ENCODE peak calls at places on chromosomes 5 and 9, in four cellular contexts. One of them, this sample, is unnamed.

GRCh38 chr9:133433351-133433843 is 11.2 kb downstream of the ADAMTS13 start:
- DNase-seq in CD8-positive, alpha-beta T cell: no peak
- DNase-seq in OCI-LY7: no peak
- DNase-seq in A549: no peak
- DNase-seq in this sample: no peak

GRCh38 chr9:77839459-77840140 is 191.5 kb upstream of the GNA14 start:
- DNase-seq in A549: no peak
- DNase-seq in CD8-positive, alpha-beta T cell: no peak
- DNase-seq in OCI-LY7: no peak
- DNase-seq in this sample: no peak

GRCh38 chr5:138352722-138353549 is 451 bp downstream of the KDM3B start:
- DNase-seq in OCI-LY7: peak
- DNase-seq in A549: peak
- DNase-seq in CD8-positive, alpha-beta T cell: peak
- DNase-seq in this sample: peak

GRCh38 chr9:117314021-117314420 is 100.8 kb downstream of the ASTN2 start:
- DNase-seq in A549: no peak
- DNase-seq in CD8-positive, alpha-beta T cell: no peak
- DNase-seq in OCI-LY7: no peak
- DNase-seq in this sample: no peak

GRCh38 chr9:76887951-76888350 is 18.0 kb downstream of the PRUNE2 start:
- DNase-seq in OCI-LY7: no peak
- DNase-seq in CD8-positive, alpha-beta T cell: no peak
- DNase-seq in A549: no peak
- DNase-seq in this sample: no peak

GRCh38 chr5:52787600-52788504 is at the start of the genes ITGA1 and PELO:
- DNase-seq in A549: peak
- DNase-seq in OCI-LY7: no peak
- DNase-seq in CD8-positive, alpha-beta T cell: peak
- DNase-seq in this sample: no peak

GRCh38 chr9:98917691-98918487 is 25.8 kb upstream of the COL15A1 start:
- DNase-seq in A549: no peak
- DNase-seq in OCI-LY7: no peak
- DNase-seq in CD8-positive, alpha-beta T cell: no peak
- DNase-seq in this sample: no peak

GRCh38 chr9:13707635-13708410 is 428.3 kb upstream of the MPDZ start:
- DNase-seq in CD8-positive, alpha-beta T cell: no peak
- DNase-seq in OCI-LY7: no peak
- DNase-seq in A549: no peak
- DNase-seq in this sample: no peak

GRCh38 chr9:77556396-77556795 is 91.7 kb downstream of the GNA14 start:
- DNase-seq in OCI-LY7: no peak
- DNase-seq in CD8-positive, alpha-beta T cell: no peak
- DNase-seq in A549: no peak
- DNase-seq in this sample: no peak

GRCh38 chr5:95858023-95858461 is 35.5 kb upstream of the GLRX start:
- DNase-seq in CD8-positive, alpha-beta T cell: no peak
- DNase-seq in A549: no peak
- DNase-seq in OCI-LY7: no peak
- DNase-seq in this sample: no peak

GRCh38 chr5:63050916-63051315 is 472.3 kb downstream of the LRRC70 start:
- DNase-seq in A549: no peak
- DNase-seq in CD8-positive, alpha-beta T cell: no peak
- DNase-seq in OCI-LY7: no peak
- DNase-seq in this sample: no peak

GRCh38 chr5:10338996-10339903 is 14.2 kb upstream of the MARCHF6 start:
- DNase-seq in OCI-LY7: no peak
- DNase-seq in A549: no peak
- DNase-seq in CD8-positive, alpha-beta T cell: no peak
- DNase-seq in this sample: no peak

GRCh38 chr9:124088476-124088837 is 76.9 kb downstream of the LHX2 start:
- DNase-seq in A549: no peak
- DNase-seq in CD8-positive, alpha-beta T cell: no peak
- DNase-seq in OCI-LY7: no peak
- DNase-seq in this sample: no peak

GRCh38 chr5:87211676-87212075 is 56.0 kb upstream of the RASA1 start:
- DNase-seq in OCI-LY7: no peak
- DNase-seq in CD8-positive, alpha-beta T cell: no peak
- DNase-seq in A549: no peak
- DNase-seq in this sample: no peak

GRCh38 chr5:154044585-154044984 is 5.8 kb downstream of the MFAP3 start:
- DNase-seq in A549: no peak
- DNase-seq in OCI-LY7: no peak
- DNase-seq in CD8-positive, alpha-beta T cell: no peak
- DNase-seq in this sample: no peak

GRCh38 chr5:158832736-158833135 is 267.0 kb downstream of the EBF1 start:
- DNase-seq in CD8-positive, alpha-beta T cell: no peak
- DNase-seq in OCI-LY7: no peak
- DNase-seq in A549: no peak
- DNase-seq in this sample: no peak

GRCh38 chr9:90808890-90809685 is 7.5 kb downstream of the SYK start:
- DNase-seq in OCI-LY7: peak
- DNase-seq in A549: no peak
- DNase-seq in CD8-positive, alpha-beta T cell: no peak
- DNase-seq in this sample: peak

GRCh38 chr9:137205126-137206069 is at the start of the genes NDOR1 and TMEM203:
- DNase-seq in CD8-positive, alpha-beta T cell: peak
- DNase-seq in OCI-LY7: peak
- DNase-seq in A549: peak
- DNase-seq in this sample: peak

GRCh38 chr5:74640450-74641013 is at the start of gene ENC1:
- DNase-seq in A549: peak
- DNase-seq in CD8-positive, alpha-beta T cell: peak
- DNase-seq in OCI-LY7: peak
- DNase-seq in this sample: peak

GRCh38 chr5:39283231-39283818 is 64.0 kb upstream of the FYB1 start:
- DNase-seq in CD8-positive, alpha-beta T cell: peak
- DNase-seq in A549: peak
- DNase-seq in OCI-LY7: peak
- DNase-seq in this sample: peak

GRCh38 chr5:35924950-35925722 is 13.3 kb downstream of the CAPSL start:
- DNase-seq in CD8-positive, alpha-beta T cell: peak
- DNase-seq in OCI-LY7: peak
- DNase-seq in A549: peak
- DNase-seq in this sample: peak

DNA sequence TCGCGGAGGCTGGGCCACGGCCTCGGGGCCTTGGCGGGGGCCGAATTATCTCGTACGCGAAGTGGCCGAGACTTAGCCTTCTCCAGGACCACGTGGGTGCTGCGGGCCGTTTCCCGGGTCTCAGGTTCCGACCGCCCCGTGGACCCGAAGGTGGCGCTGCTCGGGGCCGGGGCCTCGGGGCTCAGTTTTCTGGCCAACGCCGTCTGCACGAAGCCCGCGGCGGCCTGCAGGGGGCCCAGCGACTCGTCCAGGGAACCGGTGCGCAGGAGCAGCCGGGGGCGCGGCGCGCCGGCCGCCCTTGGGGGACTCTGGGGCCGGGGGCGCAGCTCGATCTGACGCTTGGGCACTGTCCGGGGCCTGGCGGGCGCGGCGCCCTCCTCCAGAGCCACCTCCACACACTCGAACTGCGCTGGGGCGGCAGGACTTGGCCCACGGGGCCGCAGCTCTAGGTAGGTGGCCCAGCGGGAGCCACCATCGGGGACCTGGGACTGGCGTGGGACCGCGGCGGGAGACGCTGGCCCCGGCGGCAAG is 716 bp downstream of the PROB1 start:
- DNase-seq in OCI-LY7: peak
- DNase-seq in A549: no peak
- DNase-seq in CD8-positive, alpha-beta T cell: no peak
- DNase-seq in this sample: no peak
- TF ChIP-seq CTCF in OCI-LY7: peak
- TF ChIP-seq CTCF in A549: no peak
- TF ChIP-seq CTCF in CD8-positive, alpha-beta T cell: peak
- TF ChIP-seq CTCF in this sample: peak

GRCh38 chr9:21988056-21988990 is 5.9 kb downstream of the CDKN2A start:
- DNase-seq in CD8-positive, alpha-beta T cell: no peak
- DNase-seq in OCI-LY7: no peak
- DNase-seq in A549: no peak
- DNase-seq in this sample: no peak

GRCh38 chr9:21985964-21986667 is 8.1 kb downstream of the CDKN2A start:
- DNase-seq in CD8-positive, alpha-beta T cell: no peak
- DNase-seq in A549: no peak
- DNase-seq in OCI-LY7: no peak
- DNase-seq in this sample: no peak

GRCh38 chr9:21983509-21983908 is 10.7 kb downstream of the CDKN2A start:
- DNase-seq in OCI-LY7: no peak
- DNase-seq in CD8-positive, alpha-beta T cell: no peak
- DNase-seq in A549: no peak
- DNase-seq in this sample: no peak
- TF ChIP-seq CTCF in OCI-LY7: no peak
- TF ChIP-seq CTCF in CD8-positive, alpha-beta T cell: no peak
- TF ChIP-seq CTCF in A549: no peak
- TF ChIP-seq CTCF in this sample: no peak

DNA sequence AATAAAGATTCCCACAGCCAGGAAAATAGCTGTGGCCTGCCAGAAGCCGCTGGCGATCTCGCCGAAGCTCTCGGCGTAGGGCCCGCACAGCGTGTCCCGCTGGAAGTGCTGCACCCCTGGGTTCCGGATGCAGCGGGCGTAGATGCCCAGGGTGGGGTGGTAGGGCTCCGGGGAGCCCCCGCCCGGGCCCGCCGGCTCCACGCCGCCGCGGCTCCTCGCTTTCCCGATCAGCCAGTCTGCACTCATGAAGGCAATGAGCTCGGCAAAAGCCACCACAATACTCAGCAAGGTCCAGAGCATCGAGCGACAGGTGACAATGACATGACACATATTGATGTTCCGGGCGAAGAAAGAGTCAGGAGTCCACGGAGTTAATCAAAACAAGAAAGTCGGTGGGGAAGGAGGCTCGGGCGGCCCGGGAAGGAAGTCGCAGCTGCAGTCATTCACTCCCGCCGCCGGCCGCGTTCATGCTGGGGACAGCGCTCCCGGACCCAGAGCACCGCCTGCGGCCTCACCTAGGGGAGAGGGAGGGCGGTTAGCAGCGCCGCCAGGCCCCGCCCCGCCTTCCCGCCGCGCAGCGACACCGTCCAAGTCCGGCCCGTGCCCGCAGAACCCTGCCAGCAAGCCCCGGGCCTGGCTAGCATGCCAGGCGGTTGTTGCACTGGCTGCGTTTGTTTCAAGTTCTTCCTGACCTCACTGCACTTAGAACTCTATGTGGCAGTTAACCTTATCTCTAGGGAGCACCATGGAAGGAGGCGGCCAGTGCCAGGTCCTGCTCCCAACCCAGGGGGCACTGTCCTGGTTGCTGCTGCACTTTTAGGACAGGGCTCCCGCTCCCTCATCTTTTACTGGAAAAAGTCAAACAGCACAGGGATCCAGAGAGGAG is 138.4 kb downstream of the LHFPL2 start:
- DNase-seq in A549: no peak
- DNase-seq in OCI-LY7: peak
- DNase-seq in CD8-positive, alpha-beta T cell: peak
- DNase-seq in this sample: peak
- TF ChIP-seq CTCF in A549: no peak
- TF ChIP-seq CTCF in OCI-LY7: peak
- TF ChIP-seq CTCF in CD8-positive, alpha-beta T cell: no peak
- TF ChIP-seq CTCF in this sample: no peak

GRCh38 chr5:15940905-15941304 is 238.7 kb downstream of the MARCHF11 start:
- DNase-seq in OCI-LY7: no peak
- DNase-seq in A549: no peak
- DNase-seq in CD8-positive, alpha-beta T cell: no peak
- DNase-seq in this sample: no peak
- TF ChIP-seq CTCF in OCI-LY7: no peak
- TF ChIP-seq CTCF in A549: no peak
- TF ChIP-seq CTCF in CD8-positive, alpha-beta T cell: no peak
- TF ChIP-seq CTCF in this sample: no peak

DNA sequence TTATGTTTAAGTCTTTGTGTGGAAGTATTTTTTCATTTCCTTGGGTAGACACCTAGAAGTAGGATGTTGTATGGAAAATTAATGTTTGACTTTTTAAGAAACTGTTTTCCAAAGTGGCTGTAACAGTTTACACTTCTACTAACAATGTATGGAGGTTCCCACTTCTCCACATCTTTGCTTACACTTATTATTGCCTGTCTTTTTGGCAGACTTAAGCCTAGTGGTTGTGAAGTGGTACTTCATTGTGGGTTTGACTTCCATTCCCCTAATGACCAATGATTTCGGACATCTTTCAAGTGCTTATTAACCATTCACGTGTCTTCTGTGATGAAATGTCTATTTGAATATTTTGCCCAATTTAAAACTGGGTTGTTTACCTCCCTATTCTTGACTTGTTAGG is 91.5 kb upstream of the CDKN2B start:
- DNase-seq in OCI-LY7: peak
- DNase-seq in A549: no peak
- DNase-seq in CD8-positive, alpha-beta T cell: no peak
- DNase-seq in this sample: no peak
- TF ChIP-seq CTCF in OCI-LY7: peak
- TF ChIP-seq CTCF in A549: no peak
- TF ChIP-seq CTCF in CD8-positive, alpha-beta T cell: no peak
- TF ChIP-seq CTCF in this sample: peak

DNA sequence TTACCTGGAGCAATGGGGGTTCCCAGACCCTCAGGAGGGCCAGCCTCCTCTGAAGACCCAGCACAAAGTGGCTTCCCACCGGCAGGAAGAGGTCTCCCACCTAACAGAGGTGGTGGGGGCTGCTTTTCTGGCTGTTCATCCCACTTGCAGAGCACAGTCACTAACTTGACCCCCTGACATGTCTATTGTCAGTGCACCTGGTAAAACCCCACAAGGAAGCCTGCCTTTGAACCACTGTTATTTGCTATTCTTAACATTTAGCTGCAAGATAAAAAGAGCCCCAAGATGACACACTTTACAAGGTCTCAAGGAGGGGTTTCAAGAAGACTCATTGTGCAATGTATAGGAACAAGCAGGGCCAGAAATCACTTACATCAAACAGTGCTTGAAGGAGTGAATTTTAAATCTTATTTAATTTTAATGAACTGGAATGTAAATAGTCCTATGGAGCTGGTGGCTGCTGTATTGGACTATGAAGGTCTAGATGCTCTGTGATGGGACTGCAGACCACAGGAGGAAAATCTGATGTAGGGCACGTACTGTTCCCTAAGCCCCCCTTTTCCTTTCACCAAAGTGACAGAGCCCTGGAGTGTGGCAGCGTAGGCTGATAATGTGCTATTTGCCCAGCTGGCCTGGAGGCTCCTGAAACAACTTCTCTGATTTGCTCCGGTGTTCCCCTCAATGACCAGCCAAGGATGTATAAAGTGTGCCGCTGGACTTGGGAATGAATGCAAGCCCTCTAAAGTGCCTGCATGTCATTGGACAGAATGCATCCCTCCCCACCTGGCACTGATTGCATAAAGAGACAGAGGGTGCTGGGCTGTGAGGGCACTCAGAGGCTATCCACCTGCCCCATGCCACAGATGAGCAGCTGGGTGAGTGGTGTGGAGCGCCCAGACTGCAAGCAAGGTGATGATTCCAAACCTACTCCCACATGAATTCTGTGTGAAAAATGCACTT is 80.2 kb downstream of the PTPN3 start:
- DNase-seq in A549: no peak
- DNase-seq in CD8-positive, alpha-beta T cell: no peak
- DNase-seq in OCI-LY7: peak
- DNase-seq in this sample: no peak
- TF ChIP-seq CTCF in A549: no peak
- TF ChIP-seq CTCF in CD8-positive, alpha-beta T cell: no peak
- TF ChIP-seq CTCF in OCI-LY7: no peak
- TF ChIP-seq CTCF in this sample: no peak